ENCODE peak calls at places on chromosomes 3 and 15, in six cellular contexts. Q, W, C, Z, E and L are unnamed samples.

GRCh38 chr15:40598126-40598525 is 4.1 kb downstream of the KNL1 start:
- DNase-seq in E (peak; percentile 74), Q (no peak), C (no peak), W (no peak), Z (no peak), L (no peak)

GRCh38 chr15:56775632-56776031 is 42.3 kb upstream of the ZNF280D start:
- DNase-seq in Z (no peak), W (no peak), Q (no peak), C (no peak), E (peak; percentile 30), L (no peak)

GRCh38 chr15:99143655-99144610 is 39.1 kb downstream of the SYNM start:
- DNase-seq in Z (peak; percentile 76), C (no peak), W (peak; percentile 42), E (no peak), Q (no peak), L (no peak)

GRCh38 chr15:67142142-67143092 is 77.0 kb downstream of the SMAD3 start:
- DNase-seq in E (peak; percentile 51), C (peak; percentile 84), Q (peak; percentile 46), W (no peak), Z (peak; percentile 58), L (no peak)

GRCh38 chr3:113258311-113258710 is 47.0 kb downstream of the BOC start:
- DNase-seq in C (no peak), Z (no peak), E (no peak), W (no peak), Q (no peak), L (no peak)

GRCh38 chr3:87229113-87229512 is 2.0 kb downstream of the CHMP2B start:
- DNase-seq in W (no peak), Q (no peak), E (no peak), Z (no peak), C (no peak), L (no peak)

GRCh38 chr15:85642693-85643058 is 152.0 kb downstream of the KLHL25 start:
- DNase-seq in Z (peak; percentile 71), C (peak; percentile 15), W (no peak), Q (no peak), E (no peak), L (no peak)

GRCh38 chr3:134609821-134610454 is 40.9 kb downstream of the KY start:
- DNase-seq in Z (no peak), Q (no peak), C (no peak), E (no peak), W (no peak), L (no peak)

GRCh38 chr15:38844683-38845195 is 280.1 kb upstream of the RASGRP1 start:
- DNase-seq in Q (no peak), E (no peak), Z (no peak), C (no peak), W (no peak), L (no peak)

GRCh38 chr15:58628206-58629057 is 121.1 kb downstream of the ADAM10 start:
- DNase-seq in C (no peak), Q (no peak), Z (no peak), E (no peak), W (no peak), L (no peak)

GRCh38 chr3:195892355-195893120 is 15.8 kb downstream of the TNK2 start:
- DNase-seq in W (peak; percentile 36), Q (no peak), E (peak; percentile 56), C (peak; percentile 76), Z (peak; percentile 71), L (no peak)

GRCh38 chr3:130601662-130602061 is 84.7 kb downstream of the COL6A6 start:
- DNase-seq in C (no peak), Z (no peak), E (peak; percentile 11), W (no peak), Q (no peak), L (no peak)

GRCh38 chr3:122975924-122976293 is 51.7 kb downstream of the SEMA5B start:
- DNase-seq in Q (no peak), W (no peak), C (no peak), E (no peak), Z (no peak), L (no peak)

GRCh38 chr15:85307687-85308045 is 72.7 kb upstream of the AKAP13 start:
- DNase-seq in E (no peak), W (peak; percentile 64), C (no peak), Z (no peak), Q (no peak), L (no peak)

GRCh38 chr15:89803941-89804800 is 10.5 kb downstream of the ANPEP start:
- DNase-seq in Z (no peak), W (peak; percentile 78), Q (peak; percentile 63), E (no peak), C (no peak), L (no peak)

GRCh38 chr15:95664435-95664834 is 666.1 kb upstream of the NR2F2 start:
- DNase-seq in W (no peak), Z (no peak), Q (no peak), E (peak; percentile 2), C (no peak), L (no peak)

GRCh38 chr15:45120081-45120972 is 6.2 kb downstream of the DUOXA2 start:
- DNase-seq in Z (no peak), E (no peak), C (no peak), W (no peak), Q (no peak), L (peak; percentile 52)

GRCh38 chr3:71611099-71611498 is 27.6 kb upstream of the FOXP1 start:
- DNase-seq in E (no peak), C (no peak), Z (no peak), Q (no peak), W (no peak), L (no peak)

GRCh38 chr15:84079885-84080777 is 155.4 kb upstream of the GOLGA6L4 start:
- DNase-seq in W (peak; percentile 26), C (peak; percentile 70), Z (peak; percentile 30), Q (peak; percentile 46), E (no peak), L (peak; percentile 68)

GRCh38 chr15:35019401-35020327 is 31.6 kb upstream of the ZNF770 start:
- DNase-seq in C (no peak), Q (no peak), E (peak; percentile 55), W (no peak), Z (no peak), L (no peak)

GRCh38 chr15:60275624-60276023 is 122.2 kb downstream of the ANXA2 start:
- DNase-seq in W (no peak), E (no peak), Z (no peak), C (no peak), Q (no peak), L (no peak)

GRCh38 chr3:66106788-66107187 is 68.1 kb upstream of the MAGI1 start:
- DNase-seq in E (no peak), Q (no peak), Z (no peak), C (no peak), W (no peak), L (no peak)

GRCh38 chr3:49164983-49165720 is 979 bp downstream of the CCDC71 start:
- DNase-seq in Q (no peak), W (no peak), Z (no peak), C (no peak), E (no peak), L (no peak)

GRCh38 chr3:51673181-51673801 is 2.2 kb downstream of the TEX264 start:
- DNase-seq in W (no peak), Q (peak; percentile 38), C (peak; percentile 44), Z (peak; percentile 9), E (no peak), L (peak; percentile 18)

GRCh38 chr3:46716461-46717441 is 918 bp downstream of the PRSS50 start:
- DNase-seq in C (no peak), E (no peak), Q (peak; percentile 40), W (no peak), Z (no peak), L (peak; percentile 49)

GRCh38 chr3:31831526-31832034 is 149.5 kb downstream of the OSBPL10 start:
- DNase-seq in C (no peak), W (no peak), Z (no peak), Q (no peak), E (peak; percentile 51), L (no peak)
- H3K27ac ChIP-seq in C (no peak overlapping the region), W (no peak overlapping the region), Z (no peak overlapping the region), Q (no peak overlapping the region), E (no peak overlapping the region), L (no peak overlapping the region)

GRCh38 chr15:42919308-42919707 is 1.3 kb downstream of the TTBK2 start:
- DNase-seq in C (no peak), Z (no peak), W (no peak), Q (no peak), E (no peak), L (no peak)

GRCh38 chr15:42918047-42918446 is 2.5 kb downstream of the TTBK2 start:
- DNase-seq in E (no peak), Z (no peak), Q (no peak), C (no peak), W (no peak), L (no peak)

GRCh38 chr15:42911058-42911592 is 9.5 kb downstream of the TTBK2 start:
- DNase-seq in E (no peak), Q (no peak), Z (no peak), C (no peak), W (no peak), L (no peak)

GRCh38 chr15:42915654-42916053 is 4.9 kb downstream of the TTBK2 start:
- DNase-seq in C (no peak), Z (no peak), W (no peak), Q (no peak), E (no peak), L (no peak)

DNA sequence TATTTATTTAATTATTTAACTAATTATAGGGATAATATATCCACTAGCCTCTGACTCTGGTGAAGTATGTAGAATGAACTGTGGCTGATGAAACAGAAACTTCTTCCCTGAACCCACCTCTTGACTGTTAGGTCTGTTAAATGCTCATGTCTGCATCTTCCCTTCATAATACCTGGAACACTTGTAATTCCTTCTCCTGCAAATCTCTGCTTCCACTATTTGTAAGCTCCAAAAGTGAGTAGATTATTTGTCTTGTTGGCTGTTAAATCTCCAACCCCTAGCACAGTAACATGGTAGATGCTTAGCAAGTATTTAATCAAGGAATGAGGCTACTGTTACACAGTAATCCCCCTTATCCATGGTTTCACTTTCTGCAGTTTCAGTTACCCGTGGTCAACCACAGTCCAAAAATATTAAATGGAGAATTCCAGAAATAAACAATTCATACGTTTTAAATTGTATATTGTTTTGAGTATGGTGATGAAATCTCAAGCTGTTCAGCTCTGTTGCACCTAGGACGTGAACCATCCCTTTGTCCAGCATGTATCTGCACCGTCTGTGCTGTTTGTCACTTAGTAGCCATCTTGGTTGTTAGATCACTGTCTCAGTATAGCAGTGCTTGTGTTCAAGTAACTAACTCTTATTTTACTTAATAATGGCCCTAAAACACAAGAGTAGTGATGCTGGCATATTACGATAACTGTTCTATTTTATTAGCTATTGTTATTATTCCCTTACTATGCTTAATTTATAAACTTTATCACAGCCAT is 5.7 kb downstream of the TTBK2 start:
- DNase-seq in E (no peak), Z (no peak), C (no peak), W (no peak), Q (no peak), L (no peak)
- H3K4me3 ChIP-seq in E (no peak overlapping the region), Z (no peak overlapping the region), C (no peak overlapping the region), W (no peak overlapping the region), Q (no peak overlapping the region), L (no peak overlapping the region)

DNA sequence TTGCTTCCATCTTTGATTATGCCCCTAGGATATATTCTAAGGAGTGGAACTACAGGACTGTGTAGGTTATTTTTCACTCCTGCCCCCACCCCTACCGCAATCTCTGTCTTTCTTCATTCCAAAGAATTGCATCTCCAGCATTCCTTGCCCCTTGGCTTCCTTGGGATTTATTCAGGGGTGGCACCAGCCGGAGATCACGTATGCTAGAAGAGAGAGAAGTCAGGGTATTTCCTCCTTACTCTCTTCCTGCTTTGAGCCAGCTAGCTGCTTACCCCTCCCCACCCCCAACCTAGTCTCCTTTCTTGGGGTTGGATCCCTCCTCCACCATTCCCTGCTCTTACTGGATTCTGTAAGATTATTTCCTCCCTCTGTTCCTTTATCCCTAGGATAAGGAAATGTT is 35.0 kb upstream of the DENND4A start:
- DNase-seq in C (no peak), W (no peak), Q (peak; percentile 41), E (no peak), Z (no peak), L (no peak)
- H3K4me1 ChIP-seq in C (no peaks in the 10 kb centered on the region), W (peaks cover 30% of the 10 kb centered on the region), Q (no peaks in the 10 kb centered on the region), E (no peaks in the 10 kb centered on the region), Z (no peaks in the 10 kb centered on the region), L (peaks cover 25% of the 10 kb centered on the region)

GRCh38 chr15:41937568-41937923 is 34.8 kb downstream of the EHD4 start:
- DNase-seq in W (no peak), E (no peak), Z (no peak), C (no peak), Q (no peak), L (no peak)
- H3K27ac ChIP-seq in W (peak overlapping the region; percentile 54), E (no peak overlapping the region), Z (peak overlapping the region; percentile 68), C (peak overlapping the region; percentile 66), Q (peak overlapping the region; percentile 62), L (peak overlapping the region; percentile 79)